ENCODE peak calls at places on chromosomes 5 and 9, in six cellular contexts. M is NCI-H2029, A is ovary, E is posterior vena cava, F is NCI-H345, G is upper lobe of right lung. O is an unnamed sample.

GRCh38 chr9:92609142-92609500 is 60.8 kb downstream of the IPPK start:
- DNase-seq in A (no peak), F (peak; percentile 67), G (no peak), E (no peak), M (peak; percentile 86), O (no peak)

GRCh38 chr5:81408496-81408895 is 14.6 kb upstream of the ACOT12 start:
- DNase-seq in M (no peak), G (no peak), A (no peak), F (no peak), E (no peak), O (no peak)

GRCh38 chr9:89622933-89623861 is 18.4 kb downstream of the GADD45G start:
- DNase-seq in G (no peak), F (no peak), E (peak; percentile 23), A (no peak), M (no peak), O (peak; percentile 62)

GRCh38 chr9:127833555-127833954 is 20.9 kb downstream of the ENG start:
- DNase-seq in M (no peak), F (no peak), A (no peak), G (no peak), E (no peak), O (no peak)

GRCh38 chr5:114055318-114055788 is 306.5 kb upstream of the KCNN2 start:
- DNase-seq in A (peak; percentile 60), E (no peak), M (no peak), G (peak; percentile 66), F (peak; percentile 29), O (no peak)

GRCh38 chr5:176922817-176923216 is 23.7 kb upstream of the HK3 start:
- DNase-seq in E (no peak), A (no peak), G (no peak), M (no peak), F (no peak), O (no peak)

GRCh38 chr5:159051431-159052281 is 48.1 kb downstream of the EBF1 start:
- DNase-seq in E (peak; percentile 85), M (no peak), A (peak; percentile 51), G (peak; percentile 67), F (no peak), O (no peak)

GRCh38 chr9:79829566-79830347 is 258.0 kb downstream of the TLE4 start:
- DNase-seq in A (no peak), E (no peak), M (no peak), F (no peak), G (no peak), O (no peak)

GRCh38 chr9:78806492-78807160 is 509.7 kb downstream of the PSAT1 start:
- DNase-seq in A (no peak), G (no peak), M (no peak), E (no peak), F (no peak), O (no peak)

GRCh38 chr5:169037478-169037877 is 263.5 kb downstream of the SLIT3 start:
- DNase-seq in A (no peak), M (no peak), F (no peak), E (no peak), G (no peak), O (no peak)

GRCh38 chr5:91212336-91213092 is 170.6 kb downstream of the ARRDC3 start:
- DNase-seq in G (no peak), A (no peak), F (no peak), E (peak; percentile 55), M (no peak), O (no peak)

GRCh38 chr5:159758189-159758588 is 158.1 kb upstream of the ADRA1B start:
- DNase-seq in G (no peak), A (no peak), F (no peak), M (no peak), E (no peak), O (no peak)

GRCh38 chr9:126365780-126366179 is 39.2 kb downstream of the MVB12B start:
- DNase-seq in F (no peak), A (no peak), E (no peak), M (no peak), G (no peak), O (no peak)

GRCh38 chr5:65796917-65797316 is 74.9 kb downstream of the NLN start:
- DNase-seq in E (no peak), A (no peak), M (no peak), F (no peak), G (no peak), O (no peak)

GRCh38 chr5:178318893-178319292 is 86.3 kb upstream of the PHYKPL start:
- DNase-seq in E (peak; percentile 46), F (no peak), A (no peak), G (peak; percentile 38), M (no peak), O (peak; percentile 54)

GRCh38 chr5:170434953-170435605 is 45.9 kb upstream of the KCNMB1 start:
- DNase-seq in E (peak; percentile 89), G (peak; percentile 77), M (peak; percentile 19), A (peak; percentile 67), F (peak; percentile 40), O (no peak)

GRCh38 chr5:153490124-153491085 is at the start of gene GRIA1:
- DNase-seq in M (no peak), G (no peak), E (no peak), A (no peak), F (no peak), O (no peak)

GRCh38 chr5:94021246-94021645 is 279.8 kb upstream of the POU5F2 start:
- DNase-seq in M (peak; percentile 65), F (peak; percentile 44), A (no peak), G (no peak), E (no peak), O (no peak)

GRCh38 chr9:93814561-93814960 is 140.6 kb downstream of the BARX1 start:
- DNase-seq in M (peak; percentile 56), F (peak; percentile 56), E (no peak), G (peak; percentile 53), A (no peak), O (no peak)

GRCh38 chr5:107476783-107477182 is 194.0 kb downstream of the EFNA5 start:
- DNase-seq in A (no peak), M (peak; percentile 68), G (no peak), E (no peak), F (no peak), O (no peak)